ENCODE peak calls at places on chromosomes 1 and 21, in six cellular contexts. T is fibroblast of pulmonary artery, D is body of pancreas, P is vagina, G is endodermal cell, Y is WTC11. C is an unnamed sample.

GRCh38 chr21:41396452-41397107 is 29.5 kb upstream of the MX1 start:
- DNase-seq in T (peak; percentile 26), D (no peak), P (peak; percentile 82), G (peak; percentile 63), Y (no peak), C (no peak)

GRCh38 chr1:243267346-243268283 is 11.8 kb downstream of the SDCCAG8 start:
- DNase-seq in T (peak; percentile 65), D (no peak), P (no peak), G (no peak), Y (no peak), C (no peak)

GRCh38 chr1:3642921-3643675 is 6.8 kb downstream of the WRAP73 start:
- DNase-seq in T (no peak), D (no peak), P (no peak), G (no peak), Y (peak; percentile 10), C (no peak)

GRCh38 chr1:228541725-228542124 is 54.5 kb downstream of the RNF187 start:
- DNase-seq in T (no peak), D (no peak), P (no peak), G (no peak), Y (no peak), C (no peak)

GRCh38 chr1:156584813-156585212 is 5.3 kb downstream of the TTC24 start:
- DNase-seq in T (no peak), D (no peak), P (no peak), G (peak; percentile 88), Y (peak; percentile 83), C (no peak)

GRCh38 chr1:178614286-178614685 is 101.4 kb downstream of the TEX35 start:
- DNase-seq in T (no peak), D (no peak), P (no peak), G (no peak), Y (no peak), C (no peak)

GRCh38 chr1:93596329-93597089 is 85.1 kb downstream of the BCAR3 start:
- DNase-seq in T (no peak), D (peak; percentile 6), P (no peak), G (no peak), Y (no peak), C (no peak)

GRCh38 chr1:160985723-160986122 is 31.1 kb upstream of the ITLN2 start:
- DNase-seq in T (no peak), D (no peak), P (no peak), G (no peak), Y (no peak), C (no peak)

GRCh38 chr1:58874757-58875755 is 91.2 kb upstream of the JUN start:
- DNase-seq in T (peak; percentile 82), D (peak; percentile 69), P (no peak), G (peak; percentile 85), Y (peak; percentile 53), C (no peak)

GRCh38 chr1:26044414-26044813 is 1.5 kb downstream of the SLC30A2 start:
- DNase-seq in T (no peak), D (no peak), P (no peak), G (no peak), Y (no peak), C (no peak)

GRCh38 chr1:26044971-26045711 is 777 bp downstream of the SLC30A2 start:
- DNase-seq in T (no peak), D (peak; percentile 91), P (no peak), G (peak; percentile 60), Y (peak; percentile 42), C (no peak)

GRCh38 chr1:26047278-26047874 is 1.5 kb upstream of the SLC30A2 start:
- DNase-seq in T (no peak), D (no peak), P (no peak), G (no peak), Y (no peak), C (no peak)

GRCh38 chr1:26045712-26046312 is at the start of gene SLC30A2:
- DNase-seq in T (no peak), D (peak; percentile 67), P (no peak), G (peak; percentile 80), Y (peak; percentile 47), C (peak; percentile 28)

DNA sequence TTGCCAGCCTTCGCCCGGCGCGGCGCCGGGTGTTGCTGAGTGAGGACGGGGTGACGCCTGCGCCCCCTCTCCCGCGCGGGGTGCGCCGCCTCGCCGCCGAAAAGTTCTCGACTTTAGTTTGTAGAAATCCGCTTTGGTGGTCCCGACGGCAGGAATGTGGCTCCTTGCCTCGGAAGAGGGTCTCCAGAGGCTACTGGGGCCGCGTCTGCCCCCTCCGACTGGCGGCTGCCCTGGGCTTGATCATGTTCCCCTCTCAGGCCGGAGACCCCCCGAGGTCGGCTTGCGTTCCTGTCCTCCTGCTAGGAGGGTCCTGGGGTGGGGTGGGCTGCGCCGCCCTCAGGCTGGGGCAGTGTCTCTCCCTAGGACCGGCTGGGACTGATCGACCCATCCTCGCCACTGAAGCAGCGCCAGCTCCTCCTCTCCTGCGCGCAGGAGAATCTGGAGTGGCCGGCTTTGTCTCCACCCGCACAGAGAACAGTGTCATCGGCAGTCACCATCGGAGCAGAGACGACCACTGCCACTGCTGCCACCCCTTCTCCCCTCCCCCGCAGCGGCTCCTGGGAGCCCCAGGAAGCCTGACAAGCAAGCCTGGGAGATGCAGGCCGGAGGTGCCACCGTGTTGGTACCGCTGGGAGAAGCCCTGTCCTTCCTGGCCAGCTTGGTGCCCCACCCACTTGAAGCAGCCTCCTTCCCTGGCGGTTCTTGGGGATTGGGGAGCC is 554 bp upstream of the SLC30A2 start:
- DNase-seq in T (no peak), D (peak; percentile 60), P (no peak), G (peak; percentile 69), Y (peak; percentile 24), C (no peak)
- TF ChIP-seq CTCF in T (no peak), D (no peak), P (no peak), G (no peak), Y (no peak), C (no peak)

GRCh38 chr1:171432473-171432872 is 52.9 kb upstream of the PRRC2C start:
- DNase-seq in T (no peak), D (no peak), P (no peak), G (no peak), Y (no peak), C (no peak)

GRCh38 chr1:171433451-171433850 is 51.9 kb upstream of the PRRC2C start:
- DNase-seq in T (peak; percentile 30), D (no peak), P (no peak), G (no peak), Y (no peak), C (no peak)

GRCh38 chr1:171429137-171429536 is 56.2 kb upstream of the PRRC2C start:
- DNase-seq in T (no peak), D (no peak), P (no peak), G (peak; percentile 53), Y (no peak), C (no peak)

GRCh38 chr1:171434717-171435346 is 50.5 kb upstream of the PRRC2C start:
- DNase-seq in T (peak; percentile 90), D (no peak), P (no peak), G (no peak), Y (no peak), C (no peak)

DNA sequence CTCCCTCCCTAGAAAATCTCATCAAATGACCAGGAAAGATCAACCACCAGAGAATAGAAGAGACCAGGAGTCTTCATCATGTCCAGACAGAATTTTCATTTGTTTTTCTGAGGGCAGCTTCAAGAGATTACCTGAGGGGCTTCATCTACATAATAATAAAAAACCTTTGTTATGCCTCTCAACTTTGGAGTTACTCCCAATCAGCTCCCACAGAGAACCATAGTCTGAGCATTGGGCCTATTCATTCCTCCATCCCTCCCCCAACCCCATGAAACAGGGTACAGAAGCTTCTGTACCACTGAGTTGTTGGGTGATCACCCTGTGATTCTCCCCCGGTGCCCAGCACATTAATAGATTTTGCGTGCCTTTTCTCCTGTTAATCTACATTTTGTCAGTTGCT is 53.3 kb upstream of the PRRC2C start:
- DNase-seq in T (no peak), D (no peak), P (no peak), G (peak; percentile 63), Y (no peak), C (no peak)
- TF ChIP-seq CTCF in T (no peak), D (no peak), P (no peak), G (no peak), Y (no peak), C (no peak)

GRCh38 chr1:1763657-1764621 is 14.3 kb downstream of the NADK start:
- DNase-seq in T (peak; percentile 42), D (peak; percentile 77), P (no peak), G (no peak), Y (no peak), C (no peak)
- TF ChIP-seq CTCF in T (no peak), D (no peak), P (no peak), G (no peak), Y (no peak), C (no peak)

DNA sequence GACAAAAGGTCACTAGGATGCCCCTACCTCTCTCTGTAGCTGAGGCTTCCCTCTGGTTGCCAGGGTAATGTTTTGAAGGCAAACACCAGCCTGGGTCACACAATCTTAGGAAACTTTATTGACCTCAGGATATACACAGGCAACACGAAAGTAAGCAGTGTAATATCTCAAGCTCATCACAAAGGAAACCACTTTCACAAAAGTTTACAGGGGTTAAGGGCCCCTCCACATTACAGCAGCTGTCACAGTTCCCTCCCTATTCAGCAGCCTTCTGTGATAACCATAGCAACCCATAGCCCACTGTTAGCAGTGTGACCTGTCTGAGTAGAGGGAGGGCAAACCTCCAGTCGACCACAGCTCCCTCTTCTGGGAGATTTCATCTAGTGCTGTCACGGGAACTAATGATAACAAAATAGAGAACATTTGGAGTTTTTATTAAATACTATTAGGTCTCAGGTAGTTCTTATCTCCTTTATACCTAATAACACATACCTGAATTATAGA is 149.8 kb downstream of the PTPRC start:
- DNase-seq in T (peak; percentile 68), D (no peak), P (no peak), G (peak; percentile 81), Y (peak; percentile 65), C (peak; percentile 57)
- TF ChIP-seq CTCF in T (peak; percentile 37), D (no peak), P (no peak), G (peak; percentile 84), Y (peak; percentile 31), C (no peak)